ENCODE peak calls at places on chromosome 7, in seven cellular contexts. One of them, this sample, is unnamed.

GRCh38 chr7:101093907-101094306 is 8.6 kb downstream of the TRIM56 start:
- DNase-seq in GM12878: no peak
- DNase-seq in HepG2: no peak
- DNase-seq in HCT116: no peak
- DNase-seq in SK-N-SH: no peak
- DNase-seq in H1: no peak
- DNase-seq in K562: no peak
- DNase-seq in this sample: no peak

GRCh38 chr7:116616555-116617059 is 55.4 kb upstream of the MET start:
- DNase-seq in GM12878: no peak
- DNase-seq in HepG2: peak
- DNase-seq in HCT116: no peak
- DNase-seq in SK-N-SH: no peak
- DNase-seq in H1: peak
- DNase-seq in K562: no peak
- DNase-seq in this sample: no peak

GRCh38 chr7:55028011-55028410 is 9.2 kb downstream of the EGFR start:
- DNase-seq in GM12878: no peak
- DNase-seq in HepG2: no peak
- DNase-seq in HCT116: no peak
- DNase-seq in SK-N-SH: no peak
- DNase-seq in H1: no peak
- DNase-seq in K562: no peak
- DNase-seq in this sample: no peak

GRCh38 chr7:149458235-149458634 is 2.6 kb downstream of the ZNF777 start:
- DNase-seq in GM12878: no peak
- DNase-seq in HepG2: no peak
- DNase-seq in HCT116: no peak
- DNase-seq in SK-N-SH: no peak
- DNase-seq in H1: no peak
- DNase-seq in K562: no peak
- DNase-seq in this sample: no peak

GRCh38 chr7:828793-829561 is 3.3 kb upstream of the SUN1 start:
- DNase-seq in GM12878: no peak
- DNase-seq in HepG2: no peak
- DNase-seq in HCT116: no peak
- DNase-seq in SK-N-SH: no peak
- DNase-seq in H1: no peak
- DNase-seq in K562: no peak
- DNase-seq in this sample: no peak

GRCh38 chr7:40822861-40823260 is 688.1 kb downstream of the SUGCT start:
- DNase-seq in GM12878: no peak
- DNase-seq in HepG2: no peak
- DNase-seq in HCT116: no peak
- DNase-seq in SK-N-SH: no peak
- DNase-seq in H1: no peak
- DNase-seq in K562: no peak
- DNase-seq in this sample: no peak

GRCh38 chr7:30804078-30804661 is 33.0 kb downstream of the MINDY4 start:
- DNase-seq in GM12878: no peak
- DNase-seq in HepG2: no peak
- DNase-seq in HCT116: no peak
- DNase-seq in SK-N-SH: no peak
- DNase-seq in H1: no peak
- DNase-seq in K562: no peak
- DNase-seq in this sample: peak

GRCh38 chr7:90563286-90563685 is 32.8 kb upstream of the CDK14 start:
- DNase-seq in GM12878: no peak
- DNase-seq in HepG2: no peak
- DNase-seq in HCT116: no peak
- DNase-seq in SK-N-SH: no peak
- DNase-seq in H1: no peak
- DNase-seq in K562: no peak
- DNase-seq in this sample: no peak

GRCh38 chr7:4006687-4007086 is 675.4 kb upstream of the FOXK1 start:
- DNase-seq in GM12878: no peak
- DNase-seq in HepG2: peak
- DNase-seq in HCT116: no peak
- DNase-seq in SK-N-SH: peak
- DNase-seq in H1: no peak
- DNase-seq in K562: no peak
- DNase-seq in this sample: no peak

GRCh38 chr7:87413951-87414381 is 61.5 kb downstream of the ABCB4 start:
- DNase-seq in GM12878: no peak
- DNase-seq in HepG2: no peak
- DNase-seq in HCT116: no peak
- DNase-seq in SK-N-SH: peak
- DNase-seq in H1: no peak
- DNase-seq in K562: no peak
- DNase-seq in this sample: peak

GRCh38 chr7:112302566-112302965 is 96.1 kb downstream of the ZNF277 start:
- DNase-seq in GM12878: no peak
- DNase-seq in HepG2: peak
- DNase-seq in HCT116: no peak
- DNase-seq in SK-N-SH: no peak
- DNase-seq in H1: no peak
- DNase-seq in K562: no peak
- DNase-seq in this sample: no peak

GRCh38 chr7:16695621-16696237 is 49.7 kb downstream of the BZW2 start:
- DNase-seq in GM12878: no peak
- DNase-seq in HepG2: peak
- DNase-seq in HCT116: peak
- DNase-seq in SK-N-SH: peak
- DNase-seq in H1: no peak
- DNase-seq in K562: peak
- DNase-seq in this sample: peak

GRCh38 chr7:107105591-107106245 is 61.2 kb downstream of the PRKAR2B start:
- DNase-seq in GM12878: no peak
- DNase-seq in HepG2: no peak
- DNase-seq in HCT116: no peak
- DNase-seq in SK-N-SH: no peak
- DNase-seq in H1: no peak
- DNase-seq in K562: no peak
- DNase-seq in this sample: no peak

GRCh38 chr7:150980663-150981062 is 2.5 kb upstream of the KCNH2 start:
- DNase-seq in GM12878: no peak
- DNase-seq in HepG2: no peak
- DNase-seq in HCT116: no peak
- DNase-seq in SK-N-SH: peak
- DNase-seq in H1: no peak
- DNase-seq in K562: no peak
- DNase-seq in this sample: no peak

GRCh38 chr7:157684157-157684595 is 347.4 kb downstream of the DNAJB6 start:
- DNase-seq in GM12878: no peak
- DNase-seq in HepG2: no peak
- DNase-seq in HCT116: no peak
- DNase-seq in SK-N-SH: peak
- DNase-seq in H1: no peak
- DNase-seq in K562: no peak
- DNase-seq in this sample: no peak

GRCh38 chr7:148930335-148930734 is 46.2 kb upstream of the EZH2 start:
- DNase-seq in GM12878: no peak
- DNase-seq in HepG2: no peak
- DNase-seq in HCT116: no peak
- DNase-seq in SK-N-SH: no peak
- DNase-seq in H1: no peak
- DNase-seq in K562: no peak
- DNase-seq in this sample: no peak

GRCh38 chr7:96061844-96062243 is 260.1 kb downstream of the SLC25A13 start:
- DNase-seq in GM12878: no peak
- DNase-seq in HepG2: no peak
- DNase-seq in HCT116: no peak
- DNase-seq in SK-N-SH: no peak
- DNase-seq in H1: no peak
- DNase-seq in K562: no peak
- DNase-seq in this sample: no peak

GRCh38 chr7:114432627-114433026 is 18.0 kb downstream of the FOXP2 start:
- DNase-seq in GM12878: no peak
- DNase-seq in HepG2: no peak
- DNase-seq in HCT116: no peak
- DNase-seq in SK-N-SH: no peak
- DNase-seq in H1: no peak
- DNase-seq in K562: no peak
- DNase-seq in this sample: no peak

GRCh38 chr7:116052006-116052405 is 21.4 kb upstream of the TFEC start:
- DNase-seq in GM12878: no peak
- DNase-seq in HepG2: no peak
- DNase-seq in HCT116: no peak
- DNase-seq in SK-N-SH: no peak
- DNase-seq in H1: no peak
- DNase-seq in K562: no peak
- DNase-seq in this sample: no peak

GRCh38 chr7:67788689-67789088 is 792.1 kb downstream of the TYW1 start:
- DNase-seq in GM12878: no peak
- DNase-seq in HepG2: no peak
- DNase-seq in HCT116: no peak
- DNase-seq in SK-N-SH: peak
- DNase-seq in H1: peak
- DNase-seq in K562: peak
- DNase-seq in this sample: peak

GRCh38 chr7:112383671-112384417 is 66.4 kb upstream of the IFRD1 start:
- DNase-seq in GM12878: no peak
- DNase-seq in HepG2: no peak
- DNase-seq in HCT116: no peak
- DNase-seq in SK-N-SH: no peak
- DNase-seq in H1: no peak
- DNase-seq in K562: no peak
- DNase-seq in this sample: peak

GRCh38 chr7:128915271-128915819 is 4.8 kb upstream of the KCP start:
- DNase-seq in GM12878: no peak
- DNase-seq in HepG2: no peak
- DNase-seq in HCT116: no peak
- DNase-seq in SK-N-SH: no peak
- DNase-seq in H1: no peak
- DNase-seq in K562: no peak
- DNase-seq in this sample: no peak

GRCh38 chr7:130904031-130904757 is 170.2 kb upstream of the KLF14 start:
- DNase-seq in GM12878: no peak
- DNase-seq in HepG2: peak
- DNase-seq in HCT116: peak
- DNase-seq in SK-N-SH: no peak
- DNase-seq in H1: no peak
- DNase-seq in K562: no peak
- DNase-seq in this sample: peak
- TF ChIP-seq JUND in GM12878: no peak
- TF ChIP-seq JUND in HepG2: peak
- TF ChIP-seq JUND in HCT116: no peak
- TF ChIP-seq JUND in SK-N-SH: peak
- TF ChIP-seq JUND in H1: no peak
- TF ChIP-seq JUND in K562: no peak
- TF ChIP-seq JUND in this sample: peak

DNA sequence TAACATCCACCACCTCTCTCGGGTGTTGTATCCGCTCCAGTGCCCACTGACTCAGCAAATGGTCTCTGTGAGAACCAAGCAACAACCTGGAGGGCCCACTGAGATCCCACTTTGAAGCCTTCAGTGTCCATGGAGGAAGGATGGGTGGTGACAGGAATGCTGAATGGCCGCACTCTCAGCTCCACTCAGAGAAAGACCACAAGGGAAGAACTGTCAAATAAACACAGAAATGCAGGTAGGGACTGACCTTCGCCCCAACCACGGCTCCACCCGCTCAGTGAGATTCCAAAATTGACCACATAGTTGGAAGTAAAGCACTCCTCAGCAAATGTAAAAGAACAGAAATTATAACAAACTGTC is 65.8 kb downstream of the VIPR2 start:
- DNase-seq in GM12878: no peak
- DNase-seq in HepG2: no peak
- DNase-seq in HCT116: no peak
- DNase-seq in SK-N-SH: no peak
- DNase-seq in H1: no peak
- DNase-seq in K562: no peak
- DNase-seq in this sample: no peak
- TF ChIP-seq JUND in GM12878: no peak
- TF ChIP-seq JUND in HepG2: no peak
- TF ChIP-seq JUND in HCT116: no peak
- TF ChIP-seq JUND in SK-N-SH: no peak
- TF ChIP-seq JUND in H1: no peak
- TF ChIP-seq JUND in K562: no peak
- TF ChIP-seq JUND in this sample: no peak

GRCh38 chr7:47335557-47336177 is 246.2 kb downstream of the TNS3 start:
- DNase-seq in GM12878: no peak
- DNase-seq in HepG2: no peak
- DNase-seq in HCT116: no peak
- DNase-seq in SK-N-SH: no peak
- DNase-seq in H1: no peak
- DNase-seq in K562: no peak
- DNase-seq in this sample: no peak

GRCh38 chr7:47333131-47333887 is 248.6 kb downstream of the TNS3 start:
- DNase-seq in GM12878: no peak
- DNase-seq in HepG2: no peak
- DNase-seq in HCT116: no peak
- DNase-seq in SK-N-SH: no peak
- DNase-seq in H1: no peak
- DNase-seq in K562: no peak
- DNase-seq in this sample: no peak

GRCh38 chr7:47333959-47334358 is 248.0 kb downstream of the TNS3 start:
- DNase-seq in GM12878: no peak
- DNase-seq in HepG2: no peak
- DNase-seq in HCT116: no peak
- DNase-seq in SK-N-SH: no peak
- DNase-seq in H1: no peak
- DNase-seq in K562: no peak
- DNase-seq in this sample: no peak

GRCh38 chr7:47336178-47337020 is 245.5 kb downstream of the TNS3 start:
- DNase-seq in GM12878: no peak
- DNase-seq in HepG2: no peak
- DNase-seq in HCT116: no peak
- DNase-seq in SK-N-SH: no peak
- DNase-seq in H1: no peak
- DNase-seq in K562: no peak
- DNase-seq in this sample: no peak

GRCh38 chr7:47335071-47335470 is 246.8 kb downstream of the TNS3 start:
- DNase-seq in GM12878: no peak
- DNase-seq in HepG2: no peak
- DNase-seq in HCT116: no peak
- DNase-seq in SK-N-SH: no peak
- DNase-seq in H1: no peak
- DNase-seq in K562: no peak
- DNase-seq in this sample: no peak
- TF ChIP-seq JUND in GM12878: no peak
- TF ChIP-seq JUND in HepG2: no peak
- TF ChIP-seq JUND in HCT116: no peak
- TF ChIP-seq JUND in SK-N-SH: no peak
- TF ChIP-seq JUND in H1: no peak
- TF ChIP-seq JUND in K562: no peak
- TF ChIP-seq JUND in this sample: no peak

DNA sequence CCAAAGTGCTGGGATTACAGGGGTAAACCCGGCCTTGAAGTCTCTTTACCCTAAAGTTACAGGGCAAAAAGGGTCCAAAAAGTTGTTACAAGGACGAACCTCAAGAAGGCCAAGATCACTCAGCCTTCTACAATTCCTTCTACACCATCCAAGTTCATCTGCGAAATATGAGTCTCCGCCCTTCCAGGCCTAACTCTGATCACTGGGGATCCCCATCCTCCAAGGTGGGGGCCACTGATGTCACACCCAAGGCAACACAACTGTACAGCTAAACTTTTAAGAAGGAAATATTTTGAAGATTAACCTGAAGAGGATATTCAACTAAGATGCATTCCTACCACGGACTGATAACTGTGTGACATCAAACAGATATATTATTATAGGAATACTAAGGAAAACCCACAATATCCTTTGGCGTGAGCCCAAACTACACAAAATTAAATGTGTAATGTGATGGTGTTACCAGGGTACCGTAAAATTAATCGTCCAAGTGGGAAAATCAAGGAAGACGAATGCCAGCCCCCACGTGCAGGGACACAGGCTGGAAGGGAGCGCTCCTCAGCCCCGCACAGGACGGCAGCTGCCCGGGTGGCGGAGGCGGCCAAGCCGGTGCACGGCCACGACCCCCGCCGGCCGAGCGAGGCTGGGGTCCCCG is 1.0 kb downstream of the PAXIP1 start:
- DNase-seq in GM12878: no peak
- DNase-seq in HepG2: no peak
- DNase-seq in HCT116: no peak
- DNase-seq in SK-N-SH: no peak
- DNase-seq in H1: no peak
- DNase-seq in K562: peak
- DNase-seq in this sample: peak
- TF ChIP-seq JUND in GM12878: no peak
- TF ChIP-seq JUND in HepG2: no peak
- TF ChIP-seq JUND in HCT116: no peak
- TF ChIP-seq JUND in SK-N-SH: no peak
- TF ChIP-seq JUND in H1: no peak
- TF ChIP-seq JUND in K562: no peak
- TF ChIP-seq JUND in this sample: no peak

This sample was measured in T47D.